ENCODE peak calls at places on chromosomes 7 and 10, in five cellular contexts. One of them, this sample, is unnamed.

GRCh38 chr10:90937645-90938258 is 16.9 kb upstream of the ANKRD1 start:
- DNase-seq in left ventricle myocardium inferior: no peak
- DNase-seq in transverse colon: no peak
- DNase-seq in cardiac muscle cell: no peak
- DNase-seq in small intestine: no peak
- DNase-seq in this sample: no peak

GRCh38 chr7:99366646-99367045 is 7.9 kb upstream of the ARPC1B start:
- DNase-seq in transverse colon: no peak
- DNase-seq in cardiac muscle cell: no peak
- DNase-seq in left ventricle myocardium inferior: no peak
- DNase-seq in small intestine: no peak
- DNase-seq in this sample: no peak

GRCh38 chr10:97012470-97012869 is 173.3 kb downstream of the SLIT1 start:
- DNase-seq in cardiac muscle cell: no peak
- DNase-seq in small intestine: no peak
- DNase-seq in transverse colon: no peak
- DNase-seq in left ventricle myocardium inferior: no peak
- DNase-seq in this sample: no peak

GRCh38 chr10:95796504-95796903 is 40.5 kb downstream of the ENTPD1 start:
- DNase-seq in small intestine: no peak
- DNase-seq in transverse colon: no peak
- DNase-seq in cardiac muscle cell: no peak
- DNase-seq in left ventricle myocardium inferior: no peak
- DNase-seq in this sample: no peak

GRCh38 chr10:84163992-84164391 is 9.6 kb upstream of the GPR15LG start:
- DNase-seq in cardiac muscle cell: no peak
- DNase-seq in small intestine: no peak
- DNase-seq in transverse colon: no peak
- DNase-seq in left ventricle myocardium inferior: no peak
- DNase-seq in this sample: no peak

GRCh38 chr7:6251653-6252052 is 20.8 kb downstream of the CYTH3 start:
- DNase-seq in left ventricle myocardium inferior: no peak
- DNase-seq in small intestine: no peak
- DNase-seq in transverse colon: no peak
- DNase-seq in cardiac muscle cell: no peak
- DNase-seq in this sample: peak; percentile 39

GRCh38 chr10:124359336-124359832 is 59.3 kb downstream of the OAT start:
- DNase-seq in transverse colon: no peak
- DNase-seq in left ventricle myocardium inferior: no peak
- DNase-seq in small intestine: no peak
- DNase-seq in cardiac muscle cell: no peak
- DNase-seq in this sample: no peak

GRCh38 chr7:14761506-14762296 is 140.8 kb downstream of the DGKB start:
- DNase-seq in transverse colon: peak; percentile 35
- DNase-seq in left ventricle myocardium inferior: peak; percentile 78
- DNase-seq in small intestine: no peak
- DNase-seq in cardiac muscle cell: peak; percentile 67
- DNase-seq in this sample: peak; percentile 91

GRCh38 chr7:20744913-20745587 is 41.6 kb downstream of the SP8 start:
- DNase-seq in left ventricle myocardium inferior: no peak
- DNase-seq in cardiac muscle cell: peak; percentile 2
- DNase-seq in small intestine: no peak
- DNase-seq in transverse colon: no peak
- DNase-seq in this sample: no peak

GRCh38 chr10:86668297-86669165 is at the start of gene LDB3:
- DNase-seq in transverse colon: peak; percentile 31
- DNase-seq in small intestine: peak; percentile 28
- DNase-seq in left ventricle myocardium inferior: peak; percentile 80
- DNase-seq in cardiac muscle cell: peak; percentile 97
- DNase-seq in this sample: no peak

GRCh38 chr7:77887567-77887966 is 89.0 kb downstream of the PHTF2 start:
- DNase-seq in cardiac muscle cell: no peak
- DNase-seq in small intestine: no peak
- DNase-seq in left ventricle myocardium inferior: no peak
- DNase-seq in transverse colon: no peak
- DNase-seq in this sample: peak; percentile 94

GRCh38 chr7:82384779-82385178 is 58.8 kb downstream of the CACNA2D1 start:
- DNase-seq in cardiac muscle cell: no peak
- DNase-seq in small intestine: no peak
- DNase-seq in left ventricle myocardium inferior: no peak
- DNase-seq in transverse colon: no peak
- DNase-seq in this sample: no peak

GRCh38 chr10:86046845-86047460 is 319.6 kb downstream of the GRID1 start:
- DNase-seq in transverse colon: no peak
- DNase-seq in small intestine: no peak
- DNase-seq in left ventricle myocardium inferior: no peak
- DNase-seq in cardiac muscle cell: no peak
- DNase-seq in this sample: no peak

GRCh38 chr7:53811555-53812079 is 730.6 kb upstream of the VSTM2A start:
- DNase-seq in transverse colon: no peak
- DNase-seq in small intestine: no peak
- DNase-seq in cardiac muscle cell: no peak
- DNase-seq in left ventricle myocardium inferior: no peak
- DNase-seq in this sample: no peak

GRCh38 chr7:101728888-101729883 is 88.2 kb upstream of the CUX1 start:
- DNase-seq in cardiac muscle cell: no peak
- DNase-seq in left ventricle myocardium inferior: no peak
- DNase-seq in transverse colon: peak; percentile 89
- DNase-seq in small intestine: peak; percentile 98
- DNase-seq in this sample: peak; percentile 97

GRCh38 chr7:116290740-116291139 is 80.4 kb downstream of the TES start:
- DNase-seq in cardiac muscle cell: no peak
- DNase-seq in left ventricle myocardium inferior: no peak
- DNase-seq in small intestine: no peak
- DNase-seq in transverse colon: no peak
- DNase-seq in this sample: peak; percentile 19

GRCh38 chr10:48701139-48701901 is 16.6 kb downstream of the WDFY4 start:
- DNase-seq in cardiac muscle cell: no peak
- DNase-seq in transverse colon: peak; percentile 63
- DNase-seq in small intestine: peak; percentile 28
- DNase-seq in left ventricle myocardium inferior: no peak
- DNase-seq in this sample: no peak

GRCh38 chr7:107815254-107815882 is 12.3 kb upstream of the SLC26A3 start:
- DNase-seq in left ventricle myocardium inferior: no peak
- DNase-seq in transverse colon: no peak
- DNase-seq in cardiac muscle cell: no peak
- DNase-seq in small intestine: no peak
- DNase-seq in this sample: peak; percentile 1

GRCh38 chr7:100584046-100584676 is 1.8 kb downstream of the LRCH4 start:
- DNase-seq in left ventricle myocardium inferior: no peak
- DNase-seq in transverse colon: no peak
- DNase-seq in cardiac muscle cell: no peak
- DNase-seq in small intestine: no peak
- DNase-seq in this sample: no peak

GRCh38 chr7:158488225-158488889 is 99.3 kb downstream of the PTPRN2 start:
- DNase-seq in left ventricle myocardium inferior: no peak
- DNase-seq in cardiac muscle cell: no peak
- DNase-seq in small intestine: no peak
- DNase-seq in transverse colon: no peak
- DNase-seq in this sample: no peak

GRCh38 chr10:7525314-7526016 is 114.6 kb upstream of the SFMBT2 start:
- DNase-seq in left ventricle myocardium inferior: no peak
- DNase-seq in cardiac muscle cell: peak; percentile 84
- DNase-seq in transverse colon: peak; percentile 63
- DNase-seq in small intestine: peak; percentile 60
- DNase-seq in this sample: peak; percentile 82

DNA sequence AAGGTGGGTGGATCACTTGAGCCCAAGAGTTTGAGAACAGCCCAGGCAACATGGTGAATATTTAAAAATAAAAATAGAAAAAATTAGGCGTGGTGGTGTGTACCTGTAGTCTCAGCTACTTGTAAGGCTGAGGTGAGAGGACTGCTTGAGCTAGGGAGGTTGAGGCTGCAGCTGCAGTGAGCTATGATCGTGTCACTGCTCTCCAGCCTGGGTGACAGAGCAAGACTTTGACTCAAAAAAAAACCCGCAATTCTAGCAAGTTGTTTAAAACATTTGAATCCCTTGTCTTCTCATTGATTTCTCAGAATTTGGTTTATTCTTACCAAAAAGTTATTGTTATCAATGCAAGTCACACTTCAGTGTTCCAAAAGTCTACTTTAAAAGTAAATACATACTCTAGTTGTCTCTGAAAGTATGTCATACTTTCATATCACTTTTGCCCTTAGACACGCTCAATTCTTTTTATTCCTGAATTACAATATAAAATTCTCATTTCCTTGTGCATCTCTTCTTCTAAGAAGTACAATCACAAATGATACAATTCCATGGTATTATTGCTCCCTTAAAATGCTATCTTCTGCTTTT is 6.3 kb downstream of the EPC1 start:
- DNase-seq in transverse colon: no peak
- DNase-seq in small intestine: no peak
- DNase-seq in left ventricle myocardium inferior: no peak
- DNase-seq in cardiac muscle cell: no peak
- DNase-seq in this sample: no peak
- H3K4me3 ChIP-seq in transverse colon: no peak overlapping the region
- H3K4me3 ChIP-seq in small intestine: no peak overlapping the region
- H3K4me3 ChIP-seq in left ventricle myocardium inferior: no peak overlapping the region
- H3K4me3 ChIP-seq in cardiac muscle cell: no peak overlapping the region
- H3K4me3 ChIP-seq in this sample: no peak overlapping the region

DNA sequence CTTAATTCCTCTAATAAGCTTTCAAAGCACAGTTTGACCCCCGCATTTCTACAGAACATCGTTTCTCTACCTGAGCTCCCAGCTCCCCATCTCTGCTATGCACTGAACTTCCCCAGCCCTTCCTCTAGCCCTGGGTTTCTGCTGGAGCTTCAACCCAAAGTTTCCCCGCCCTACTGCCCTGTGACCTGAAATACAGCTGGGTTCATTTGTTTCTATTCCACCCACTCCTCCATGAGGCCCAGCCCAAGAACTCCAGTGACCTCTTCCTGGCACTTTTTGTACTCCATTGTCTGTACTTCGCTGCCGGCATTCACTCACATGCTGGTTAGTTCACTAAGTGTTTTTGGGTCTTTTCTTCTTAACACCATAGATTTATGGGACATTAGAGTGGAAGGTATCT is 35.8 kb downstream of the ADRB1 start:
- DNase-seq in small intestine: peak; percentile 31
- DNase-seq in left ventricle myocardium inferior: no peak
- DNase-seq in cardiac muscle cell: no peak
- DNase-seq in transverse colon: no peak
- DNase-seq in this sample: no peak
- H3K27ac ChIP-seq in small intestine: no peak overlapping the region
- H3K27ac ChIP-seq in left ventricle myocardium inferior: no peak overlapping the region
- H3K27ac ChIP-seq in cardiac muscle cell: no peak overlapping the region
- H3K27ac ChIP-seq in transverse colon: no peak overlapping the region
- H3K27ac ChIP-seq in this sample: no peak overlapping the region

GRCh38 chr7:133352430-133352829 is 99.6 kb downstream of the EXOC4 start:
- DNase-seq in cardiac muscle cell: no peak
- DNase-seq in left ventricle myocardium inferior: no peak
- DNase-seq in transverse colon: no peak
- DNase-seq in small intestine: no peak
- DNase-seq in this sample: no peak
- H3K4me1 ChIP-seq in cardiac muscle cell: no peaks in the 10 kb centered on the region
- H3K4me1 ChIP-seq in left ventricle myocardium inferior: no peaks in the 10 kb centered on the region
- H3K4me1 ChIP-seq in transverse colon: no peaks in the 10 kb centered on the region
- H3K4me1 ChIP-seq in small intestine: no peaks in the 10 kb centered on the region
- H3K4me1 ChIP-seq in this sample: peaks cover 8% of the 10 kb centered on the region

GRCh38 chr7:70570961-70571360 is 561.0 kb upstream of the GALNT17 start:
- DNase-seq in transverse colon: no peak
- DNase-seq in left ventricle myocardium inferior: no peak
- DNase-seq in small intestine: no peak
- DNase-seq in cardiac muscle cell: no peak
- DNase-seq in this sample: no peak

GRCh38 chr7:70571403-70571911 is 560.5 kb upstream of the GALNT17 start:
- DNase-seq in transverse colon: peak; percentile 25
- DNase-seq in small intestine: peak; percentile 91
- DNase-seq in cardiac muscle cell: no peak
- DNase-seq in left ventricle myocardium inferior: no peak
- DNase-seq in this sample: peak; percentile 61

GRCh38 chr7:70570029-70570428 is 561.9 kb upstream of the GALNT17 start:
- DNase-seq in transverse colon: no peak
- DNase-seq in cardiac muscle cell: no peak
- DNase-seq in small intestine: no peak
- DNase-seq in left ventricle myocardium inferior: no peak
- DNase-seq in this sample: no peak

GRCh38 chr7:70568674-70569334 is 563.1 kb upstream of the GALNT17 start:
- DNase-seq in small intestine: peak; percentile 91
- DNase-seq in cardiac muscle cell: peak; percentile 81
- DNase-seq in transverse colon: peak; percentile 31
- DNase-seq in left ventricle myocardium inferior: peak; percentile 35
- DNase-seq in this sample: no peak

DNA sequence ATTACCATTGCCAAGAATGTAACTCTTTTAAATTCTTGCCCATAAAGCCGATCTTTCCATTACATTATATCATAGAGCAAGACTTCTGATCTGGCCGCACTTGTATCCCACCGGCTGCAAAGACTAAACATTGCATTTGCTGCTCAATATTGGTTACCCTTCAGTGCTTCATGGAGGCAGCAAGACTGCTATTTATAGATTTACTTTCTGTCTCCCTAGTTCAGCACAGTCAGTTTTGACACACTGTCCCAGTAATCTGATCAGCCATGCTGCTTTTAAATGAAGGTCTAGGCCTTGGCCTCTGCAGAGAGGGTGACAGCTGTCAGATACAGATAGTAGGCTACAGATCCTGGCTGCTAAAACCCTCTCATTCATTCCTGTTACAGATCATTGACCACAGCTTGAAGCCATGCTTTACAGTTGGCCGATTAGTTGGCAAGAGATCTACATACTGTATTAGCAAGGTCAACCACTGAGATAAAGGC is 562.6 kb upstream of the GALNT17 start:
- DNase-seq in transverse colon: no peak
- DNase-seq in cardiac muscle cell: peak; percentile 50
- DNase-seq in small intestine: no peak
- DNase-seq in left ventricle myocardium inferior: no peak
- DNase-seq in this sample: no peak
- H3K4me3 ChIP-seq in transverse colon: no peak overlapping the region
- H3K4me3 ChIP-seq in cardiac muscle cell: no peak overlapping the region
- H3K4me3 ChIP-seq in small intestine: no peak overlapping the region
- H3K4me3 ChIP-seq in left ventricle myocardium inferior: peak overlapping the region; percentile 1
- H3K4me3 ChIP-seq in this sample: no peak overlapping the region

GRCh38 chr7:102833343-102833742 is 79.5 kb upstream of the LRRC17 start:
- DNase-seq in small intestine: no peak
- DNase-seq in left ventricle myocardium inferior: no peak
- DNase-seq in transverse colon: no peak
- DNase-seq in cardiac muscle cell: no peak
- DNase-seq in this sample: no peak
- H3K27ac ChIP-seq in small intestine: no peak overlapping the region
- H3K27ac ChIP-seq in left ventricle myocardium inferior: no peak overlapping the region
- H3K27ac ChIP-seq in transverse colon: no peak overlapping the region
- H3K27ac ChIP-seq in cardiac muscle cell: no peak overlapping the region
- H3K27ac ChIP-seq in this sample: no peak overlapping the region

GRCh38 chr10:80172896-80173295 is 32.4 kb downstream of the ANXA11 start:
- DNase-seq in transverse colon: peak; percentile 75
- DNase-seq in left ventricle myocardium inferior: no peak
- DNase-seq in small intestine: peak; percentile 52
- DNase-seq in cardiac muscle cell: no peak
- DNase-seq in this sample: no peak

GRCh38 chr10:80173441-80173840 is 31.9 kb downstream of the ANXA11 start:
- DNase-seq in small intestine: no peak
- DNase-seq in transverse colon: no peak
- DNase-seq in cardiac muscle cell: no peak
- DNase-seq in left ventricle myocardium inferior: no peak
- DNase-seq in this sample: no peak

GRCh38 chr10:80174641-80175395 is 30.5 kb downstream of the ANXA11 start:
- DNase-seq in transverse colon: no peak
- DNase-seq in cardiac muscle cell: no peak
- DNase-seq in left ventricle myocardium inferior: no peak
- DNase-seq in small intestine: no peak
- DNase-seq in this sample: no peak

GRCh38 chr10:80177781-80178636 is 27.3 kb downstream of the ANXA11 start:
- DNase-seq in left ventricle myocardium inferior: no peak
- DNase-seq in small intestine: no peak
- DNase-seq in cardiac muscle cell: no peak
- DNase-seq in transverse colon: no peak
- DNase-seq in this sample: peak; percentile 74

GRCh38 chr10:80176526-80176925 is 28.8 kb downstream of the ANXA11 start:
- DNase-seq in transverse colon: no peak
- DNase-seq in cardiac muscle cell: no peak
- DNase-seq in small intestine: no peak
- DNase-seq in left ventricle myocardium inferior: no peak
- DNase-seq in this sample: no peak
- H3K4me1 ChIP-seq in transverse colon: peaks cover 27% of the 10 kb centered on the region
- H3K4me1 ChIP-seq in cardiac muscle cell: no peaks in the 10 kb centered on the region
- H3K4me1 ChIP-seq in small intestine: no peaks in the 10 kb centered on the region
- H3K4me1 ChIP-seq in left ventricle myocardium inferior: peaks cover 95% of the 10 kb centered on the region
- H3K4me1 ChIP-seq in this sample: peaks cover 14% of the 10 kb centered on the region